ENCODE peak calls at places on chromosomes 13 and 19, in seven cellular contexts. X is mesenchymal stem cell, G is IMR-90, P is mesendoderm, O is neuronal stem cell, I is trophoblast cell, W is H1. N is an unnamed sample.

GRCh38 chr13:68304287-68304893 is 1074.3 kb upstream of the PCDH9 start:
- DNase-seq in O (peak; percentile 5), X (peak; percentile 40), I (peak; percentile 47), P (peak; percentile 38), G (no peak), W (no peak), N (no peak)

GRCh38 chr13:39815345-39816111 is 160.1 kb downstream of the COG6 start:
- DNase-seq in G (no peak), O (no peak), W (no peak), P (no peak), X (no peak), I (no peak), N (no peak)

GRCh38 chr19:5480427-5480836 is 25.2 kb downstream of the ZNRF4 start:
- DNase-seq in P (peak; percentile 52), X (peak; percentile 15), I (peak; percentile 80), O (no peak), W (peak; percentile 19), G (no peak), N (peak; percentile 64)

GRCh38 chr13:100235311-100235901 is 146.5 kb downstream of the PCCA start:
- DNase-seq in I (peak; percentile 71), X (peak; percentile 52), P (peak; percentile 50), G (peak; percentile 63), O (peak; percentile 20), W (no peak), N (no peak)

GRCh38 chr19:1226522-1227312 is 11.1 kb downstream of the CBARP start:
- DNase-seq in G (no peak), W (no peak), I (no peak), P (no peak), O (no peak), X (no peak), N (no peak)

GRCh38 chr13:94342436-94343242 is 136.8 kb downstream of the DCT start:
- DNase-seq in W (no peak), O (no peak), G (no peak), P (no peak), I (no peak), X (peak; percentile 26), N (no peak)

GRCh38 chr19:46967578-46968018 is 52.0 kb upstream of the NPAS1 start:
- DNase-seq in W (no peak), G (no peak), X (no peak), O (no peak), I (no peak), P (no peak), N (no peak)

GRCh38 chr13:45207319-45207718 is 6.5 kb upstream of the KCTD4 start:
- DNase-seq in I (no peak), P (no peak), W (no peak), G (no peak), O (no peak), X (no peak), N (no peak)

GRCh38 chr19:43639507-43640423 is at the start of gene CADM4:
- DNase-seq in G (no peak), X (no peak), W (no peak), O (peak; percentile 41), I (peak; percentile 29), P (no peak), N (peak; percentile 46)

GRCh38 chr13:48431431-48431830 is 18.5 kb upstream of the LPAR6 start:
- DNase-seq in W (no peak), O (no peak), G (no peak), X (peak; percentile 12), I (no peak), P (no peak), N (no peak)

GRCh38 chr19:33467851-33468250 is 53.7 kb downstream of the PEPD start:
- DNase-seq in O (no peak), G (no peak), W (no peak), X (no peak), P (no peak), I (no peak), N (peak; percentile 15)

GRCh38 chr19:44607049-44607448 is 6.3 kb upstream of the IGSF23 start:
- DNase-seq in O (no peak), P (no peak), W (no peak), I (peak; percentile 87), G (peak; percentile 62), X (peak; percentile 28), N (no peak)

GRCh38 chr13:52749446-52749845 is 9.8 kb upstream of the CNMD start:
- DNase-seq in W (no peak), P (no peak), G (no peak), I (no peak), O (no peak), X (no peak), N (no peak)

GRCh38 chr19:39737351-39737750 is 478 bp downstream of the CLC start:
- DNase-seq in X (no peak), O (no peak), G (no peak), I (peak; percentile 50), W (no peak), P (no peak), N (no peak)

GRCh38 chr13:33757713-33758112 is 60.2 kb upstream of the RFC3 start:
- DNase-seq in P (no peak), W (no peak), G (no peak), O (no peak), I (no peak), X (no peak), N (no peak)

GRCh38 chr13:103799028-103799427 is 732.8 kb upstream of the SLC10A2 start:
- DNase-seq in G (no peak), O (no peak), X (no peak), P (no peak), W (no peak), I (no peak), N (no peak)

GRCh38 chr19:4373601-4374441 is 26.5 kb downstream of the SH3GL1 start:
- DNase-seq in O (no peak), G (peak; percentile 36), P (no peak), W (no peak), X (peak; percentile 61), I (no peak), N (no peak)

GRCh38 chr13:107438251-107438650 is 777.1 kb downstream of the LIG4 start:
- DNase-seq in G (no peak), P (no peak), W (no peak), I (no peak), X (no peak), O (no peak), N (no peak)
- H4K8ac ChIP-seq in G (no peak overlapping the region), P (no peak overlapping the region), W (no peak overlapping the region), I (no peak overlapping the region), X (no peak overlapping the region), O (no peak overlapping the region), N (no peak overlapping the region)

GRCh38 chr19:52516191-52516590 is 11.3 kb upstream of the ZNF808 start:
- DNase-seq in I (no peak), X (no peak), O (no peak), P (peak; percentile 28), G (no peak), W (no peak), N (no peak)
- H4K8ac ChIP-seq in I (no peak overlapping the region), X (no peak overlapping the region), O (no peak overlapping the region), P (no peak overlapping the region), G (no peak overlapping the region), W (no peak overlapping the region), N (no peak overlapping the region)

GRCh38 chr19:22446605-22447004 is 24.5 kb upstream of the ZNF98 start:
- DNase-seq in W (no peak), G (no peak), X (no peak), O (no peak), P (no peak), I (no peak), N (no peak)
- H4K8ac ChIP-seq in W (no peak overlapping the region), G (no peak overlapping the region), X (no peak overlapping the region), O (no peak overlapping the region), P (no peak overlapping the region), I (no peak overlapping the region), N (no peak overlapping the region)

GRCh38 chr13:25541434-25542123 is 169.8 kb downstream of the ATP8A2 start:
- DNase-seq in X (no peak), G (no peak), I (no peak), O (no peak), W (no peak), P (no peak), N (no peak)
- H4K8ac ChIP-seq in X (no peak overlapping the region), G (no peak overlapping the region), I (no peak overlapping the region), O (no peak overlapping the region), W (no peak overlapping the region), P (no peak overlapping the region), N (no peak overlapping the region)

GRCh38 chr13:114057131-114058050 is 75.0 kb downstream of the RASA3 start:
- DNase-seq in X (no peak), I (no peak), G (no peak), W (no peak), P (no peak), O (no peak), N (no peak)

GRCh38 chr13:114059946-114060860 is 72.2 kb downstream of the RASA3 start:
- DNase-seq in W (no peak), X (no peak), G (no peak), I (no peak), O (no peak), P (no peak), N (no peak)

GRCh38 chr13:114061047-114061446 is 71.4 kb downstream of the RASA3 start:
- DNase-seq in I (no peak), X (no peak), W (no peak), P (no peak), O (no peak), G (no peak), N (no peak)

GRCh38 chr13:114058051-114058867 is 74.2 kb downstream of the RASA3 start:
- DNase-seq in X (no peak), P (no peak), G (no peak), O (no peak), I (no peak), W (no peak), N (no peak)

DNA sequence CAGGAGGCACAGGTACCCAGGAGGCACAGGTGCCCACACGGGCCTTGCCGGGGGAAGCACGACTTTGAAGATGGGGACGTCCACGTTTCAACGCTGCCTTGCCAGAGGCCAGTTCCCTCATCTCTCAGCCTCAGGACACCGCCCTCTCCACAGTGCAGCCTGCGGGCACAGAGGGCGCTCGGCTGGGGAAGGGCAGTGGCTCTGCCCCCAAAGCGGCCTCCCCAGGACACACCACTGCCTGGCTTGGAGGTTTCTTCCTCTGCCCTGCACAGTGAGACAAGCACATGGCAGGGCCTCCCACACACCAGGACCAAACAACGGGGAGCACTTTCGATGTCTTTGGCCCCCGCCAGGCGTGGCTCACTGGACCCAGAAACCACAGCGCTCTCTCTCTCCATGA is 73.0 kb downstream of the RASA3 start:
- DNase-seq in P (no peak), G (no peak), I (no peak), O (no peak), W (no peak), X (no peak), N (no peak)
- H4K8ac ChIP-seq in P (no peak overlapping the region), G (no peak overlapping the region), I (no peak overlapping the region), O (no peak overlapping the region), W (peak overlapping the region; percentile 71), X (no peak overlapping the region), N (no peak overlapping the region)